ENCODE peak calls at places on chromosomes 1 and 21, in nine cellular contexts. W is brain microvascular endothelial cell; V is H1; J is A549; Z is body of pancreas; L is CD8-positive, alpha-beta T cell; M is left ventricle myocardium inferior; E is pancreas; F is uterus. I is an unnamed sample.
A peak's percentile ranks its signal among the peaks of the same experiment; 100 is the strongest.

GRCh38 chr1:154880651-154881050 is 10.6 kb upstream of the KCNN3 start:
- DNase-seq in W (no peak), V (no peak), J (no peak), Z (no peak), L (no peak), M (no peak), E (no peak), F (no peak), I (peak; percentile 21)

GRCh38 chr1:232876506-232877360 is 71.5 kb downstream of the MAP10 start:
- DNase-seq in W (no peak), V (no peak), J (no peak), Z (no peak), L (no peak), M (no peak), E (no peak), F (no peak), I (no peak)

GRCh38 chr1:219906924-219907771 is 21.2 kb downstream of the SLC30A10 start:
- DNase-seq in W (no peak), V (no peak), J (no peak), Z (no peak), L (no peak), M (no peak), E (no peak), F (no peak), I (no peak)

GRCh38 chr1:25657786-25658760 is 41.5 kb downstream of the MAN1C1 start:
- DNase-seq in W (no peak), V (no peak), J (no peak), Z (no peak), L (peak; percentile 3), M (no peak), E (no peak), F (peak; percentile 8), I (no peak)

GRCh38 chr1:14521602-14522001 is 76.9 kb upstream of the KAZN start:
- DNase-seq in W (no peak), V (no peak), J (no peak), Z (no peak), L (no peak), M (no peak), E (no peak), F (no peak), I (no peak)

GRCh38 chr1:235272851-235273250 is 55.1 kb downstream of the ARID4B start:
- DNase-seq in W (no peak), V (no peak), J (no peak), Z (no peak), L (no peak), M (no peak), E (no peak), F (no peak), I (no peak)

GRCh38 chr1:177209357-177209756 is 38.6 kb downstream of the BRINP2 start:
- DNase-seq in W (peak; percentile 97), V (no peak), J (peak; percentile 88), Z (peak; percentile 42), L (no peak), M (peak; percentile 51), E (peak; percentile 38), F (peak; percentile 30), I (peak; percentile 90)

GRCh38 chr1:115144176-115144575 is 54.9 kb upstream of the TSPAN2 start:
- DNase-seq in W (no peak), V (no peak), J (no peak), Z (no peak), L (no peak), M (no peak), E (no peak), F (no peak), I (no peak)

GRCh38 chr21:29304577-29304976 is 5.9 kb downstream of the BACH1 start:
- DNase-seq in W (no peak), V (no peak), J (no peak), Z (no peak), L (no peak), M (no peak), E (no peak), F (no peak), I (no peak)

DNA sequence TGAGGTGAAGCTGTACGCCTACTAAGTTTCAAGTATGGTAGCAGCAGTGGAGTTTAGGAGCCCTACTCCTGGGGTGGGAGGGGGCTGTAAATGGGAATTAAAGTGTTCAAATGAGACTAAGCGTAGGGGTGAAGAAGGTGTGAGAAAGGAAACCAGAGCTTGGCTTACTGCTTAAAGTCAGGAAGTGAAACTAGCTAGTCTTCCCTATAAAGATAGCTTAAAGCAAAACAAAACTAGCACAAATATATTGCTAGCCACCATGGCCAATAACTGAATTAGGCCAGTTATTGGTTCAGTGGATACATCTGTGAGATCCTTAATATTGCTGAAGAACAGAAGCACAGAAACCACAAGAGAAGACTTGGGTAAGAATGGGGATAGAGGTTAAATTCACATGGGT is 492.2 kb upstream of the PKN2 start:
- DNase-seq in W (no peak), V (no peak), J (no peak), Z (no peak), L (no peak), M (no peak), E (no peak), F (no peak), I (no peak)
- H3K4me3 ChIP-seq in W (no peak overlapping the region), V (no peak overlapping the region), J (no peak overlapping the region), Z (no peak overlapping the region), L (no peak overlapping the region), M (no peak overlapping the region), E (no peak overlapping the region), F (no peak overlapping the region), I (no peak overlapping the region)

GRCh38 chr1:34785875-34786470 is 5.0 kb downstream of the GJB3 start:
- DNase-seq in W (no peak), V (no peak), J (no peak), Z (no peak), L (no peak), M (no peak), E (no peak), F (no peak), I (peak; percentile 17)

GRCh38 chr1:34784751-34785221 is 3.8 kb downstream of the GJB3 start:
- DNase-seq in W (no peak), V (no peak), J (no peak), Z (no peak), L (no peak), M (no peak), E (no peak), F (no peak), I (peak; percentile 61)

GRCh38 chr1:34786521-34787325 is 5.7 kb downstream of the GJB3 start:
- DNase-seq in W (peak; percentile 76), V (no peak), J (peak; percentile 52), Z (peak; percentile 81), L (peak; percentile 56), M (peak; percentile 70), E (peak; percentile 72), F (peak; percentile 33), I (peak; percentile 68)

GRCh38 chr1:34785231-34785874 is 4.3 kb downstream of the GJB3 start:
- DNase-seq in W (no peak), V (no peak), J (no peak), Z (no peak), L (no peak), M (no peak), E (no peak), F (no peak), I (peak; percentile 33)

GRCh38 chr1:34787461-34788420 is 5.1 kb upstream of the GJA4 start:
- DNase-seq in W (peak; percentile 24), V (no peak), J (no peak), Z (no peak), L (no peak), M (no peak), E (no peak), F (no peak), I (peak; percentile 54)
- TF ChIP-seq CTCF in W (peak; percentile 34), V (peak; percentile 84), J (no peak), Z (no peak), L (no peak), M (peak; percentile 54), E (no peak), F (no peak), I (no peak)

GRCh38 chr1:117235863-117236465 is 25.2 kb upstream of the VTCN1 start:
- DNase-seq in W (no peak), V (no peak), J (no peak), Z (no peak), L (no peak), M (peak; percentile 55), E (no peak), F (no peak), I (no peak)

GRCh38 chr1:117237701-117238413 is 27.1 kb upstream of the VTCN1 start:
- DNase-seq in W (no peak), V (no peak), J (no peak), Z (peak; percentile 13), L (no peak), M (no peak), E (no peak), F (peak; percentile 24), I (no peak)

GRCh38 chr1:117240547-117240946 is 29.8 kb upstream of the VTCN1 start:
- DNase-seq in W (no peak), V (no peak), J (no peak), Z (no peak), L (no peak), M (no peak), E (no peak), F (no peak), I (no peak)

GRCh38 chr1:117241512-117241911 is 30.8 kb upstream of the VTCN1 start:
- DNase-seq in W (no peak), V (no peak), J (no peak), Z (no peak), L (no peak), M (no peak), E (no peak), F (no peak), I (no peak)

DNA sequence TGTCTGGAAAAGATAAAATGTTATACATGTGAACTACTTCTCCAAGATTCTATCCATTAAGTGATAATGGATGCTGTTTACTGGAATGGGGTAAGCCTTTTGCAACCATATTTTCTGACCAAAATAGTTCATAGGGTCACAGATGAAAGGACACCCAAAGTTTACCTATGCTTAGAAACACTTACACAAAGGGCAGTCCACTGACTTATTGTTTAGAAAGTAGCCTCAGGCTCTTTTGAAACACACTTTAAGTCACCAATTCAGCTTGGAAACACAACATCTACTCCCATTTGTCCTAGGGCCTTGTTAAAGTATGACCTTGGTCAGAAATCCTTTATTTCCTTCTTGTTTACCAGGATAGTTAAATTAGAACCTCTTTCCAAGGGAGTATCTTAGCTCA is 28.7 kb upstream of the VTCN1 start:
- DNase-seq in W (no peak), V (no peak), J (no peak), Z (no peak), L (no peak), M (no peak), E (no peak), F (no peak), I (no peak)
- H3K27ac ChIP-seq in W (no peak overlapping the region), V (no peak overlapping the region), J (no peak overlapping the region), Z (no peak overlapping the region), L (no peak overlapping the region), M (no peak overlapping the region), E (no peak overlapping the region), F (no peak overlapping the region), I (no peak overlapping the region)

DNA sequence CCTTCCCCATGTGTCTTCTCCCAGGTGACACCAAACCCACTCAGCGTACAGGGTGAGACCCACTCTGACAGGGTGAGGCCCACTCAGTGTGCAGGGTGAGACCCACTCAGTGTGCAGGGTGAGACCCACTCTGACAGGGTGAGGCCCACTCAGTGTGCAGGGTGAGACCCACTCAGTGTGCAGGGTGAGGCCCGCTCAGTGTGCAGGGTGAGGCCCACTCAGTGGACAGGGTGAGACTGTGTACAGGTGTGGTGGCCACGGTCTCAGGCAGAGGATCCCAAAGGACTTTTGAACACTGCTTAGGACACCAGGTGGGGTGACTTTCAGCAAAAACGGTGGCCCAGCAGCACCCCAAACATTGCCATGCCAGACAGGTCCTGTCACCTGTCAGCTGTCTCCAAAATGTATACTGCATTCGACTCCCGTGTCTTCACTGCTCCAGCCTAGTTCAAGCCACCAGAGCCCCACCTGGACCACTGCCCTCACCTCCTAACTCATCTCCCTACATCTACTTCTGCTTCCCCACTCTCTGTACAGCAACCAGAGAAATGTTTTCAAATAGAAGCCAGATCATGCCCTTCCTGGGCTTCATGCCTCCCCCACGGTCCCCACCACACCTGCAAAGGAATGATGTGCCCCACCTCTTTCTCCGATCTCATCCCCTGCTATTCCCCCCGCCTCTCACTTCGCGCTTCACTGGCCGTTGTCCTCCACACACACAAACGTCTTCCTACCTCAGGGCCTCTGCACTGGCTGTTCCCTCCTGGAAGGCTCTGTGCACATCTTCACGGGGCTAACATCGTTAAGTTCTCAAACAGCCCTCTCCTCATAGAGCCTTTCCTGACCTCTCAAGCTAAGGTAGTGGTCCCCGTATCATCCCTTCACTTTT is 52.1 kb downstream of the ACBD3 start:
- DNase-seq in W (no peak), V (no peak), J (no peak), Z (no peak), L (no peak), M (no peak), E (no peak), F (peak; percentile 13), I (peak; percentile 53)
- H3K4me3 ChIP-seq in W (no peak overlapping the region), V (no peak overlapping the region), J (no peak overlapping the region), Z (no peak overlapping the region), L (no peak overlapping the region), M (peak overlapping the region; percentile 5), E (no peak overlapping the region), F (no peak overlapping the region), I (peak overlapping the region; percentile 28)

I was measured in sigmoid colon.